ENCODE peak calls at places on chromosomes 1 and 21, in six cellular contexts. W is lower leg skin, O is tibial nerve, H is AG04449, X is MM.1S, Z is mammary epithelial cell. S is an unnamed sample.

GRCh38 chr1:172180886-172181285 is 239.6 kb upstream of the C1orf105 start:
- DNase-seq in W (peak; percentile 19), O (peak; percentile 31), H (no peak), X (peak; percentile 85), Z (peak; percentile 3), S (no peak)

GRCh38 chr1:218874313-218874712 is 299.4 kb upstream of the LYPLAL1 start:
- DNase-seq in W (no peak), O (no peak), H (no peak), X (peak; percentile 39), Z (peak; percentile 97), S (no peak)

GRCh38 chr1:13664451-13664850 is 35.5 kb upstream of the PRDM2 start:
- DNase-seq in W (peak; percentile 75), O (no peak), H (no peak), X (no peak), Z (peak; percentile 71), S (no peak)

GRCh38 chr1:117673405-117673804 is 67.6 kb downstream of the TENT5C start:
- DNase-seq in W (no peak), O (no peak), H (peak; percentile 41), X (no peak), Z (peak; percentile 77), S (no peak)

GRCh38 chr1:16420719-16421118 is 16.5 kb downstream of the SPATA21 start:
- DNase-seq in W (no peak), O (no peak), H (no peak), X (peak; percentile 86), Z (no peak), S (no peak)

GRCh38 chr1:33382651-33383415 is 48.1 kb downstream of the PHC2 start:
- DNase-seq in W (no peak), O (no peak), H (no peak), X (no peak), Z (no peak), S (no peak)

GRCh38 chr1:34924759-34925555 is 4.5 kb downstream of the DLGAP3 start:
- DNase-seq in W (peak; percentile 31), O (peak; percentile 49), H (no peak), X (peak; percentile 59), Z (peak; percentile 45), S (no peak)

GRCh38 chr1:207495816-207496792 is at the start of gene CR1:
- DNase-seq in W (peak; percentile 17), O (peak; percentile 21), H (no peak), X (peak; percentile 57), Z (no peak), S (no peak)

GRCh38 chr1:239025223-239025622 is 361.1 kb upstream of the CHRM3 start:
- DNase-seq in W (no peak), O (no peak), H (no peak), X (peak; percentile 57), Z (no peak), S (no peak)

GRCh38 chr1:16067127-16067768 is 6.2 kb downstream of the FAM131C start:
- DNase-seq in W (no peak), O (no peak), H (no peak), X (no peak), Z (peak; percentile 46), S (peak; percentile 48)

GRCh38 chr21:41449613-41450012 is 23.6 kb downstream of the MX1 start:
- DNase-seq in W (no peak), O (no peak), H (no peak), X (no peak), Z (no peak), S (no peak)

GRCh38 chr1:40273547-40274166 is 15.6 kb downstream of the ZMPSTE24 start:
- DNase-seq in W (no peak), O (no peak), H (no peak), X (no peak), Z (no peak), S (no peak)

GRCh38 chr1:147292012-147292411 is 49.5 kb downstream of the CHD1L start:
- DNase-seq in W (no peak), O (no peak), H (peak; percentile 69), X (no peak), Z (peak; percentile 65), S (no peak)

GRCh38 chr1:56056438-56057312 is 522.7 kb downstream of the PLPP3 start:
- DNase-seq in W (no peak), O (no peak), H (no peak), X (no peak), Z (peak; percentile 51), S (no peak)

GRCh38 chr1:207140536-207140935 is 36.5 kb downstream of the C4BPA start:
- DNase-seq in W (no peak), O (no peak), H (no peak), X (no peak), Z (peak; percentile 50), S (no peak)

GRCh38 chr1:70071597-70071996 is 133.8 kb downstream of the LRRC40 start:
- DNase-seq in W (no peak), O (peak; percentile 12), H (no peak), X (no peak), Z (no peak), S (no peak)

GRCh38 chr1:186297439-186297838 is 77.6 kb downstream of the TPR start:
- DNase-seq in W (no peak), O (no peak), H (no peak), X (no peak), Z (no peak), S (no peak)

GRCh38 chr1:160377585-160378206 is 10.8 kb downstream of the NHLH1 start:
- DNase-seq in W (no peak), O (no peak), H (peak; percentile 17), X (no peak), Z (peak; percentile 68), S (no peak)

GRCh38 chr1:177302365-177303044 is 131.7 kb downstream of the BRINP2 start:
- DNase-seq in W (no peak), O (no peak), H (no peak), X (no peak), Z (no peak), S (peak; percentile 39)

GRCh38 chr1:151681921-151682320 is 34.7 kb downstream of the CELF3 start:
- DNase-seq in W (no peak), O (no peak), H (no peak), X (no peak), Z (no peak), S (no peak)

GRCh38 chr1:48627467-48627866 is 149.2 kb downstream of the BEND5 start:
- DNase-seq in W (no peak), O (no peak), H (no peak), X (no peak), Z (no peak), S (no peak)

GRCh38 chr1:21703318-21703963 is 34.3 kb upstream of the RAP1GAP start:
- DNase-seq in W (no peak), O (no peak), H (peak; percentile 64), X (no peak), Z (peak; percentile 23), S (peak; percentile 6)

GRCh38 chr1:112636597-112637256 is 17.1 kb downstream of the CAPZA1 start:
- DNase-seq in W (no peak), O (no peak), H (no peak), X (no peak), Z (no peak), S (no peak)

GRCh38 chr1:161838885-161839284 is 72.8 kb downstream of the ATF6 start:
- DNase-seq in W (no peak), O (no peak), H (no peak), X (no peak), Z (no peak), S (no peak)

GRCh38 chr1:14476170-14476955 is 122.1 kb upstream of the KAZN start:
- DNase-seq in W (no peak), O (no peak), H (no peak), X (no peak), Z (no peak), S (no peak)

GRCh38 chr1:156744344-156744743 is 3.5 kb upstream of the MRPL24 start:
- DNase-seq in W (no peak), O (no peak), H (no peak), X (no peak), Z (no peak), S (no peak)

GRCh38 chr1:203151362-203152157 is 24.0 kb downstream of the ADORA1 start:
- DNase-seq in W (no peak), O (no peak), H (no peak), X (no peak), Z (no peak), S (peak; percentile 51)

GRCh38 chr1:234743866-234744581 is 134.0 kb upstream of the IRF2BP2 start:
- DNase-seq in W (no peak), O (no peak), H (no peak), X (no peak), Z (no peak), S (no peak)
- H3K4me3 ChIP-seq in W (no peak overlapping the region), O (no peak overlapping the region), H (peak overlapping the region; percentile 19), X (no peak overlapping the region), Z (no peak overlapping the region), S (no peak overlapping the region)

GRCh38 chr21:44947930-44948331 is 8.1 kb downstream of the SLX9 start:
- DNase-seq in W (no peak), O (no peak), H (no peak), X (no peak), Z (no peak), S (no peak)

GRCh38 chr21:44948426-44949120 is 8.7 kb downstream of the SLX9 start:
- DNase-seq in W (no peak), O (no peak), H (no peak), X (no peak), Z (no peak), S (no peak)

GRCh38 chr21:44944596-44944995 is 4.8 kb downstream of the SLX9 start:
- DNase-seq in W (no peak), O (no peak), H (no peak), X (no peak), Z (no peak), S (no peak)

GRCh38 chr21:44947111-44947929 is 7.5 kb downstream of the SLX9 start:
- DNase-seq in W (no peak), O (no peak), H (no peak), X (no peak), Z (no peak), S (no peak)

DNA sequence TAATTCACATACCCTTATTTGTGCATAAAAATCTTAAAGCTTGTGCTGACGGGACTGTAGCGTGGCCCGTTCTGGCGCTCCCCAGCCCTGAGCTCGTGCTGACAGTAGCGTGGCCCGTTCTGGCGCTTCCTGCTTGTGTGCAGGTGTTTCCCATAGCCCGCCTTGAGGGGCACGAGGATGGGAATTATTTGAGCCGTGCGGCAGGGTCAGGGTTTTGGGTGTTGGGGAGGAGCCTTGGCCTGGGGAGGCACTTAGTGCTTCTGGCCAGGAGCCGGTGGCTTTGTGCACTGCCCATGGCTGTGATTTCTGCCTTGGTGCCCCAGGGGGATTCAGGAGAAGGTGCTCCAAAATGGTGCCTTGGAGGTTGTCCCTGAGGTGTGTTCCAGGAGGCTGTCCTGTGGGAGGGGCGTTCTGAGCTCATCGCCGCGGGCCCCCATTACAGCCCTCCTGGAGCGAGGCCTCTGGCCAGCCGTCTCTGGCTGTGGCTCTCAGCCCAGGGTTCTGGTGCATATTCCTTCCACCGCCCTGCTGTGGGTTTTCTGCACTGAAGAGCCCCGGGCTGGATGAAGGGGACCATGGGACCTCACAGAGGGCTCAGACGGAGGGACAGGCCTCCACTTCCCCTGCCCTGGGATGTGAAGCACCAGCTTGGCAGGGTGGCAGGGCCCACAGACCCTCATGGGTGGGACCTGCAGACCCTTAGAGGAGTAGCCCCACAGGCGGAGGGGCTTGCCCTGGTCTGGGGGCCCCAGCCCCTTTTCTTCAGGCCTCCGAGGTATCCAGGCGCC is 6.6 kb downstream of the SLX9 start:
- DNase-seq in W (no peak), O (no peak), H (no peak), X (no peak), Z (no peak), S (no peak)
- TF ChIP-seq CTCF in W (no peak), O (no peak), H (no peak), X (no peak), Z (no peak), S (no peak)

GRCh38 chr1:110212165-110213142 is 2.3 kb downstream of the KCNC4 start:
- DNase-seq in W (no peak), O (no peak), H (no peak), X (no peak), Z (no peak), S (no peak)
- H3K4me3 ChIP-seq in W (no peak overlapping the region), O (peak overlapping the region; percentile 64), H (no peak overlapping the region), X (no peak overlapping the region), Z (peak overlapping the region; percentile 20), S (peak overlapping the region; percentile 64)

GRCh38 chr1:26190373-26190987 is at the start of gene CATSPER4:
- DNase-seq in W (no peak), O (no peak), H (no peak), X (no peak), Z (peak; percentile 13), S (no peak)
- TF ChIP-seq CTCF in W (no peak), O (no peak), H (no peak), X (peak; percentile 13), Z (peak; percentile 5), S (peak; percentile 34)

S was measured in epithelial cell of proximal tubule.